ENCODE peak calls at places on chromosomes 1 and 21, in eight cellular contexts. K is endothelial cell, Z is hepatic stellate cell, X is Right ventricle myocardium superior, R is GDM1, M is IMR-90, F is transverse colon, H is NCI-H2081. P is an unnamed sample.

GRCh38 chr1:10599194-10599861 is 124.6 kb downstream of the PEX14 start:
- DNase-seq in K (no peak), X (no peak), R (no peak), H (no peak), Z (peak), F (no peak), M (peak), P (no peak)

GRCh38 chr1:4380564-4381168 is 273.7 kb upstream of the AJAP1 start:
- DNase-seq in K (no peak), H (no peak), R (no peak), M (no peak), X (no peak), Z (no peak), F (no peak), P (no peak)

GRCh38 chr21:34810786-34811185 is 142.0 kb downstream of the CLIC6 start:
- DNase-seq in Z (no peak), K (no peak), F (no peak), R (no peak), X (no peak), H (no peak), M (no peak), P (no peak)

GRCh38 chr21:42850866-42851391 is 28.4 kb downstream of the WDR4 start:
- DNase-seq in R (no peak), Z (peak), H (no peak), M (no peak), F (no peak), K (peak), X (no peak), P (peak)

GRCh38 chr1:7422561-7422960 is 348.5 kb upstream of the VAMP3 start:
- DNase-seq in M (no peak), X (no peak), H (no peak), K (no peak), Z (no peak), R (no peak), F (no peak), P (no peak)

GRCh38 chr1:224127925-224128819 is 14.3 kb downstream of the FBXO28 start:
- DNase-seq in H (no peak), M (peak), K (no peak), Z (peak), X (no peak), F (no peak), R (no peak), P (no peak)

GRCh38 chr1:43968348-43968948 is 1.4 kb upstream of the DPH2 start:
- DNase-seq in X (no peak), K (peak), Z (peak), R (no peak), M (no peak), H (no peak), F (no peak), P (no peak)

GRCh38 chr1:157040802-157041201 is 4.7 kb downstream of the ARHGEF11 start:
- DNase-seq in X (no peak), H (no peak), Z (peak), R (no peak), M (peak), F (no peak), K (no peak), P (no peak)

GRCh38 chr1:115069626-115070308 is 19.5 kb downstream of the TSPAN2 start:
- DNase-seq in X (no peak), M (peak), F (no peak), K (no peak), Z (no peak), R (no peak), H (no peak), P (no peak)

GRCh38 chr1:219505886-219506285 is 107.0 kb downstream of the ZC3H11B start:
- DNase-seq in H (no peak), R (no peak), F (no peak), K (no peak), Z (no peak), X (no peak), M (no peak), P (no peak)

GRCh38 chr1:182563095-182563494 is 26.0 kb downstream of the RNASEL start:
- DNase-seq in X (no peak), K (no peak), M (no peak), Z (no peak), R (no peak), F (no peak), H (no peak), P (no peak)

GRCh38 chr1:186122837-186123236 is 252.2 kb downstream of the TPR start:
- DNase-seq in F (no peak), H (no peak), K (no peak), Z (no peak), R (no peak), M (no peak), X (no peak), P (no peak)

GRCh38 chr1:224541072-224541790 is 74.9 kb upstream of the CNIH3 start:
- DNase-seq in H (no peak), M (no peak), F (no peak), R (no peak), K (no peak), Z (no peak), X (no peak), P (no peak)

GRCh38 chr1:152018537-152018936 is 18.3 kb downstream of the S100A11 start:
- DNase-seq in H (no peak), Z (no peak), K (peak), R (no peak), F (peak), X (no peak), M (no peak), P (no peak)

GRCh38 chr1:208010487-208011079 is 99.7 kb upstream of the CD34 start:
- DNase-seq in M (no peak), R (no peak), Z (no peak), F (no peak), H (no peak), K (no peak), X (no peak), P (no peak)

GRCh38 chr1:241462371-241462770 is 57.2 kb downstream of the FH start:
- DNase-seq in K (no peak), M (no peak), X (no peak), H (no peak), Z (no peak), R (no peak), F (no peak), P (no peak)

GRCh38 chr1:223189903-223190724 is 47.1 kb upstream of the TLR5 start:
- DNase-seq in X (no peak), M (peak), K (no peak), H (no peak), R (no peak), F (no peak), Z (peak), P (no peak)

GRCh38 chr1:196196486-196196885 is 411.8 kb downstream of the KCNT2 start:
- DNase-seq in M (no peak), R (no peak), F (no peak), X (no peak), K (no peak), Z (no peak), H (no peak), P (no peak)

GRCh38 chr1:9426291-9426711 is 113.0 kb upstream of the SLC25A33 start:
- DNase-seq in X (no peak), M (no peak), F (peak), R (peak), K (peak), H (no peak), Z (no peak), P (peak)

GRCh38 chr1:231619257-231619634 is 7.3 kb upstream of the DISC1 start:
- DNase-seq in K (no peak), X (no peak), H (no peak), F (no peak), M (no peak), Z (no peak), R (no peak), P (no peak)

GRCh38 chr1:97247196-97247595 is 525.6 kb downstream of the PTBP2 start:
- DNase-seq in K (no peak), X (no peak), F (no peak), Z (no peak), M (peak), H (no peak), R (no peak), P (no peak)

GRCh38 chr21:38240121-38240520 is 16.7 kb upstream of the KCNJ15 start:
- DNase-seq in F (no peak), M (no peak), R (no peak), K (no peak), X (no peak), H (no peak), Z (no peak), P (no peak)

GRCh38 chr21:39066829-39067785 is 116.1 kb downstream of the PSMG1 start:
- DNase-seq in Z (no peak), F (no peak), M (no peak), X (no peak), R (no peak), H (no peak), K (no peak), P (no peak)

GRCh38 chr1:30668026-30668425 is 55.4 kb downstream of the MATN1 start:
- DNase-seq in H (no peak), Z (no peak), K (no peak), X (no peak), M (peak), F (peak), R (no peak), P (no peak)

GRCh38 chr1:18535391-18536210 is 54.9 kb downstream of the KLHDC7A start:
- DNase-seq in K (no peak), M (no peak), Z (no peak), X (no peak), R (no peak), H (no peak), F (peak), P (no peak)

GRCh38 chr1:154220071-154220969 is at the start of gene UBAP2L:
- DNase-seq in X (peak), H (peak), K (peak), M (peak), R (peak), F (peak), Z (peak), P (peak)

GRCh38 chr1:177849130-177849529 is 120.7 kb downstream of the SEC16B start:
- DNase-seq in K (no peak), Z (no peak), M (peak), R (no peak), F (no peak), H (no peak), X (no peak), P (no peak)

GRCh38 chr1:152108899-152109222 is 6.4 kb downstream of the TCHH start:
- DNase-seq in H (no peak), K (no peak), R (no peak), X (no peak), M (no peak), Z (peak), F (no peak), P (no peak)

GRCh38 chr1:23168079-23168461 is 586 bp downstream of the LUZP1 start:
- DNase-seq in F (peak), M (no peak), X (peak), H (no peak), R (peak), K (peak), Z (no peak), P (no peak)

GRCh38 chr1:94672001-94672400 is 130.4 kb upstream of the F3 start:
- DNase-seq in F (no peak), R (no peak), H (no peak), M (no peak), X (no peak), K (no peak), Z (no peak), P (no peak)

GRCh38 chr1:16191916-16192545 is 20.4 kb downstream of the ARHGEF19 start:
- DNase-seq in R (no peak), H (no peak), F (no peak), Z (no peak), K (no peak), M (no peak), X (no peak), P (no peak)

GRCh38 chr1:235942979-235943575 is 76.4 kb upstream of the LYST start:
- DNase-seq in R (no peak), Z (no peak), H (no peak), M (no peak), X (no peak), K (no peak), F (no peak), P (no peak)

GRCh38 chr1:244231572-244232315 is 180.7 kb downstream of the ZBTB18 start:
- DNase-seq in Z (peak), X (no peak), F (no peak), M (peak), R (no peak), K (no peak), H (peak), P (no peak)

P was measured in memory B cell.